ENCODE peak calls at places on chromosomes 12 and 14, in seven cellular contexts. P, V, F, T, Y, O and H are unnamed samples.
A peak's percentile ranks its signal among the peaks of the same experiment; 100 is the strongest.

GRCh38 chr12:2456813-2457186 is 338.0 kb upstream of the FKBP4 start:
- DNase-seq in T (no peak), Y (no peak), P (no peak), F (no peak), O (no peak), V (no peak), H (no peak)

GRCh38 chr12:98698603-98699463 is 53.7 kb downstream of the APAF1 start:
- DNase-seq in Y (no peak), P (peak; percentile 54), O (peak; percentile 34), F (peak; percentile 28), T (peak; percentile 17), V (peak; percentile 46), H (no peak)

GRCh38 chr14:65637780-65638179 is 225.2 kb downstream of the FUT8 start:
- DNase-seq in P (no peak), Y (no peak), T (peak; percentile 30), O (no peak), F (no peak), V (no peak), H (no peak)

GRCh38 chr14:30223385-30223785 is 295.7 kb upstream of the PRKD1 start:
- DNase-seq in F (peak; percentile 82), V (no peak), O (peak; percentile 55), Y (peak; percentile 61), P (peak; percentile 94), T (no peak), H (peak; percentile 41)

GRCh38 chr12:96427269-96427729 is 27.1 kb upstream of the CDK17 start:
- DNase-seq in O (peak; percentile 99), F (peak; percentile 54), T (no peak), P (peak; percentile 29), Y (no peak), V (peak; percentile 94), H (no peak)

GRCh38 chr12:22631863-22632463 is 7.0 kb downstream of the ETNK1 start:
- DNase-seq in T (no peak), Y (no peak), O (no peak), P (no peak), V (no peak), F (no peak), H (no peak)

GRCh38 chr12:87866602-87867292 is 162.5 kb downstream of the C12orf50 start:
- DNase-seq in Y (no peak), V (no peak), F (no peak), T (no peak), P (no peak), O (no peak), H (no peak)

GRCh38 chr12:916712-917445 is 32.6 kb downstream of the RAD52 start:
- DNase-seq in P (no peak), Y (no peak), F (no peak), T (no peak), O (no peak), V (no peak), H (no peak)

GRCh38 chr12:31324116-31324844 is 1.7 kb downstream of the SINHCAF start:
- DNase-seq in Y (peak; percentile 69), T (peak; percentile 50), F (peak; percentile 84), O (no peak), P (peak; percentile 79), V (peak; percentile 40), H (no peak)

GRCh38 chr14:22657861-22658260 is 13.7 kb upstream of the OR6J1 start:
- DNase-seq in P (no peak), F (no peak), O (no peak), T (no peak), Y (no peak), V (no peak), H (no peak)

GRCh38 chr12:111437816-111438454 is 32.2 kb downstream of the SH2B3 start:
- DNase-seq in O (no peak), F (peak; percentile 29), P (no peak), T (no peak), V (no peak), Y (no peak), H (no peak)

GRCh38 chr12:128671528-128672042 is 152.2 kb downstream of the SLC15A4 start:
- DNase-seq in P (no peak), O (no peak), T (no peak), V (no peak), F (no peak), Y (no peak), H (no peak)

GRCh38 chr14:76541594-76542219 is 165.8 kb downstream of the ESRRB start:
- DNase-seq in Y (no peak), P (no peak), V (no peak), O (no peak), F (no peak), T (no peak), H (no peak)

GRCh38 chr12:40312982-40313576 is 88.3 kb downstream of the LRRK2 start:
- DNase-seq in V (no peak), Y (no peak), O (peak; percentile 4), T (no peak), F (no peak), P (no peak), H (no peak)

GRCh38 chr12:116958402-116959197 is 47.9 kb downstream of the FBXW8 start:
- DNase-seq in P (no peak), T (no peak), O (no peak), V (no peak), F (no peak), Y (no peak), H (no peak)

GRCh38 chr12:94488449-94488848 is 28.8 kb upstream of the CEP83 start:
- DNase-seq in T (no peak), V (peak; percentile 27), O (no peak), F (no peak), P (no peak), Y (no peak), H (no peak)

GRCh38 chr12:45268672-45269406 is 52.9 kb downstream of the ANO6 start:
- DNase-seq in V (peak; percentile 65), Y (peak; percentile 61), F (peak; percentile 77), O (no peak), T (no peak), P (peak; percentile 67), H (peak; percentile 66)

GRCh38 chr14:104660597-104660996 is 28.8 kb upstream of the INF2 start:
- DNase-seq in P (no peak), F (no peak), Y (no peak), O (no peak), V (no peak), T (no peak), H (no peak)

GRCh38 chr14:100592972-100593371 is 5.8 kb upstream of the BEGAIN start:
- DNase-seq in V (no peak), Y (no peak), O (no peak), P (no peak), F (no peak), T (no peak), H (no peak)